ENCODE peak calls at places on chromosomes 2 and 18, in eight cellular contexts. R is A549, D is HCT116, H is WTC11, L is GM12878, V is H1, J is HepG2, O is endothelial cell of umbilical vein. U is an unnamed sample.

GRCh38 chr18:22683196-22683676 is 249.9 kb upstream of the RBBP8 start:
- DNase-seq in R (peak; percentile 52), D (no peak), H (no peak), L (no peak), V (no peak), J (peak; percentile 58), O (peak; percentile 58), U (no peak)

GRCh38 chr2:188765522-188765921 is 208.7 kb upstream of the COL3A1 start:
- DNase-seq in R (no peak), D (peak; percentile 41), H (peak; percentile 13), L (no peak), V (no peak), J (peak; percentile 15), O (peak; percentile 86), U (peak; percentile 27)

GRCh38 chr2:214215107-214215506 is 195.7 kb upstream of the VWC2L start:
- DNase-seq in R (no peak), D (no peak), H (no peak), L (no peak), V (no peak), J (no peak), O (no peak), U (no peak)

GRCh38 chr18:13308369-13308768 is 89.8 kb downstream of the LDLRAD4 start:
- DNase-seq in R (no peak), D (no peak), H (no peak), L (no peak), V (no peak), J (no peak), O (no peak), U (no peak)

GRCh38 chr2:9982248-9982647 is 30.8 kb downstream of the GRHL1 start:
- DNase-seq in R (no peak), D (no peak), H (no peak), L (no peak), V (no peak), J (no peak), O (no peak), U (no peak)

GRCh38 chr18:28855524-28855923 is 678.6 kb upstream of the CDH2 start:
- DNase-seq in R (no peak), D (no peak), H (no peak), L (no peak), V (no peak), J (no peak), O (no peak), U (no peak)

GRCh38 chr2:28624798-28625701 is 126.6 kb upstream of the PPP1CB start:
- DNase-seq in R (no peak), D (no peak), H (no peak), L (peak; percentile 21), V (no peak), J (peak; percentile 47), O (no peak), U (peak; percentile 75)

GRCh38 chr2:27446057-27446456 is 3.9 kb downstream of the KRTCAP3 start:
- DNase-seq in R (no peak), D (no peak), H (no peak), L (no peak), V (no peak), J (peak; percentile 33), O (no peak), U (no peak)

GRCh38 chr2:237702439-237703397 is 75.3 kb downstream of the LRRFIP1 start:
- DNase-seq in R (no peak), D (no peak), H (peak; percentile 58), L (no peak), V (no peak), J (no peak), O (peak; percentile 77), U (peak; percentile 91)

GRCh38 chr2:64143154-64144056 is 815 bp downstream of the PELI1 start:
- DNase-seq in R (peak; percentile 26), D (no peak), H (peak; percentile 53), L (no peak), V (no peak), J (peak; percentile 21), O (peak; percentile 66), U (peak; percentile 67)

GRCh38 chr2:122062506-122062905 is 307.1 kb downstream of the TSN start:
- DNase-seq in R (no peak), D (no peak), H (no peak), L (no peak), V (no peak), J (no peak), O (no peak), U (no peak)

GRCh38 chr2:214376631-214377624 is 33.9 kb upstream of the VWC2L start:
- DNase-seq in R (no peak), D (no peak), H (no peak), L (no peak), V (no peak), J (no peak), O (no peak), U (no peak)

GRCh38 chr2:237927135-237927534 is 39.7 kb upstream of the UBE2F start:
- DNase-seq in R (no peak), D (no peak), H (peak; percentile 36), L (no peak), V (no peak), J (no peak), O (no peak), U (no peak)

GRCh38 chr2:220103596-220103995 is 476.2 kb downstream of the SLC4A3 start:
- DNase-seq in R (no peak), D (no peak), H (no peak), L (no peak), V (no peak), J (no peak), O (no peak), U (no peak)

GRCh38 chr2:168086805-168087204 is 160.6 kb downstream of the STK39 start:
- DNase-seq in R (no peak), D (no peak), H (no peak), L (no peak), V (no peak), J (no peak), O (no peak), U (no peak)

GRCh38 chr2:67323209-67323991 is 73.7 kb upstream of the ETAA1 start:
- DNase-seq in R (no peak), D (no peak), H (no peak), L (no peak), V (no peak), J (no peak), O (no peak), U (no peak)

GRCh38 chr2:12278217-12278755 is 438.4 kb upstream of the TRIB2 start:
- DNase-seq in R (no peak), D (no peak), H (no peak), L (no peak), V (no peak), J (no peak), O (no peak), U (no peak)
- TF ChIP-seq MAX in R (no peak), D (no peak), H (no peak), L (no peak), V (no peak), J (no peak), O (no peak), U (no peak)

DNA sequence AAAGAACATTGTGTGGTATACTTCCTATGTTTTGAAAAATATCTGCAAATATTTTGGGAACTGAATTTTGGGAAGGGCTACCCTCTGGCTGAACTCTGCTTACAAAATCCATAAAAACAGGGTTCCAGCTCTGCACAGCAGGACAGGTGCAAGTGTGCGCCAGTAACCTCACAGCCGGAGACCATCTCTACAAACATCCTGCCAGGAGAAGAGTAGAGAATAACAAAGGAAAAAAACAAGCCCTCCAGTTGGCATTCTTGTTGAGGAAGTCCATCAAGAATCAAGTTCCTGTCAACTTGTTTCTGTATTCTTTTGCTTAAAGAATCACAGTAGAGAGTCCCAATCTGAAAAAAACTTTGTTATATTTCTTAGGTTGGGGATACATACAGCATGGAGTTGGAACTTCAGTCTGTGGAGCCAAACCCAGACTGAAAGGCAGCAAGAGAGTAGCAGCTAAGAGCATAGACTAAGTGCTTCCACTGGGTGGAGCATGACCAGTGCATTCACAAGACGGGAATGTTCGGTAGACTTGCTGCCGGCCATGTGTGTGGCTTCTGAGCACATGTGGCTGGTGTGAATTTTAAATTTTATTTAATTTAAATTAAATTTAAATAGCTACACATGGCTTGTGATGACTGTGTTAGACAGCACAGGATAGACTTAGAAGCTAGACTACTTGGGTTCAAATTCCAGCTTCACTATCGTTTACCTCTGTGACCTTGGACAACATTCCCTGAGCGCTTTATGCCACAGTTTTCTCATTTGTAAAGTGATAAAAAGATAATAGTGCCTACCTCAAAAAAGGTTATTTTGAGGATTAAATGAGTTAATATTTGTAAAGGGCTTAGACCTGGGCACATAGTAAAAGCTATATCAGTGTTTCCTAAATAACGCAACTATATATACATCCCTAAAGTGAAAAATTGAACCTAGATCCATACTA is 41.9 kb downstream of the SPTBN1 start:
- DNase-seq in R (no peak), D (no peak), H (peak; percentile 29), L (no peak), V (no peak), J (peak; percentile 70), O (peak; percentile 77), U (peak; percentile 40)
- TF ChIP-seq CTCF in R (peak; percentile 30), D (peak; percentile 40), H (no peak), L (no peak), V (peak; percentile 54), J (peak; percentile 68), O (peak; percentile 27), U (peak; percentile 44)

GRCh38 chr2:169767243-169767888 is 31.3 kb upstream of the SSB start:
- DNase-seq in R (peak; percentile 28), D (peak; percentile 28), H (peak; percentile 31), L (no peak), V (no peak), J (peak; percentile 63), O (peak; percentile 62), U (peak; percentile 60)
- TF ChIP-seq MAX in R (no peak), D (no peak), H (no peak), L (no peak), V (no peak), J (no peak), O (no peak), U (no peak)

GRCh38 chr2:177682006-177682405 is 289.4 kb downstream of the AGPS start:
- DNase-seq in R (no peak), D (no peak), H (no peak), L (no peak), V (no peak), J (no peak), O (no peak), U (no peak)

GRCh38 chr2:177682768-177683472 is 290.3 kb downstream of the AGPS start:
- DNase-seq in R (no peak), D (no peak), H (no peak), L (no peak), V (no peak), J (no peak), O (no peak), U (no peak)

GRCh38 chr2:177679611-177680530 is 287.3 kb downstream of the AGPS start:
- DNase-seq in R (no peak), D (no peak), H (no peak), L (no peak), V (no peak), J (no peak), O (peak; percentile 50), U (no peak)

GRCh38 chr2:177680866-177681358 is 288.3 kb downstream of the AGPS start:
- DNase-seq in R (no peak), D (no peak), H (no peak), L (no peak), V (no peak), J (no peak), O (no peak), U (no peak)

DNA sequence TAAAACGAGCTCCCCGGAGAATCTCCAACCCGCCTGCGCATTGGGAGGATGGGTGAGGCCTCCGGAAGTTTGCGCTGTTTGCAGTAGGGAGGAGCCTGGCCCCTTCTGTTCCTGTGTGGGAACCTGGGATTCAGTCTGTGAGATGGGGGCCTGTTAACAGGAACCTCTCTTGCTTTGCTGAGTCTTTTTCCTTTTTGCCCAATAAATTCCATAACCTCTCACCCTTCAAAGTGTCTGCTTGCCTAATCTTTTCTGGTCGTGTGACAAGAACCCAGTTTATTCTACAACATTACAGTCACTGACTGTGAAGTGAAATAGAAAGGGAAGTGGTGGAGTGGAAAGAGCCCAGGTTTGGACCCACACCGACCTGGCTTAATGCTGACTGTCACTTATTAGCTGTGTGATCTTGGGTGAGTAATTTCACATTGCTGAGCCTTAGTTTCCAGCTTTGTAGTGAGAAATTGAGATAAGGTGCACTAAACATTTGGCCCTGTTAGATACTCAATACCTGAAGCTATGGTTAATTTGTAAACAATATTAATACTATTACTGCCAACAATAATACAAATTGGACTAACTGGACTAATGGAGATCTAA is 291.0 kb downstream of the AGPS start:
- DNase-seq in R (no peak), D (no peak), H (no peak), L (no peak), V (no peak), J (no peak), O (no peak), U (no peak)
- TF ChIP-seq CTCF in R (no peak), D (no peak), H (no peak), L (no peak), V (no peak), J (no peak), O (no peak), U (no peak)